ENCODE peak calls at places on chromosomes 5 and 9, in ten cellular contexts. D is left ventricle myocardium inferior, L is lung, V is dorsolateral prefrontal cortex, C is sigmoid colon, R is pancreas, M is small intestine, P is PC-9, T is uterus, U is HL-60. K is an unnamed sample.
A peak's percentile ranks its signal among the peaks of the same experiment; 100 is the strongest.

GRCh38 chr5:172686111-172686510 is 45.0 kb downstream of the NEURL1B start:
- DNase-seq in D (no peak), L (no peak), V (no peak), C (no peak), R (no peak), M (no peak), P (peak; percentile 25), T (no peak), U (no peak), K (no peak)

GRCh38 chr9:135581636-135582426 is 20.3 kb downstream of the PAEP start:
- DNase-seq in D (no peak), L (no peak), V (no peak), C (no peak), R (no peak), M (no peak), P (no peak), T (no peak), U (no peak), K (no peak)

GRCh38 chr5:164475339-164475977 is 970.0 kb downstream of the MAT2B start:
- DNase-seq in D (no peak), L (no peak), V (no peak), C (no peak), R (no peak), M (peak; percentile 11), P (no peak), T (no peak), U (no peak), K (no peak)

GRCh38 chr5:112757468-112758208 is 20.0 kb downstream of the APC start:
- DNase-seq in D (no peak), L (no peak), V (no peak), C (no peak), R (no peak), M (peak; percentile 66), P (peak; percentile 1), T (no peak), U (peak; percentile 11), K (no peak)

GRCh38 chr9:13648676-13649075 is 369.2 kb upstream of the MPDZ start:
- DNase-seq in D (no peak), L (no peak), V (no peak), C (no peak), R (no peak), M (no peak), P (no peak), T (no peak), U (no peak), K (no peak)

GRCh38 chr5:178279723-178280438 is 47.3 kb upstream of the PHYKPL start:
- DNase-seq in D (peak; percentile 87), L (peak; percentile 90), V (peak; percentile 94), C (peak; percentile 91), R (peak; percentile 70), M (peak; percentile 65), P (peak; percentile 81), T (peak; percentile 76), U (peak; percentile 66), K (peak; percentile 65)

GRCh38 chr9:101999441-101999840 is 261.0 kb upstream of the GRIN3A start:
- DNase-seq in D (no peak), L (no peak), V (no peak), C (no peak), R (no peak), M (no peak), P (no peak), T (no peak), U (no peak), K (no peak)

GRCh38 chr5:173922527-173922926 is 34.4 kb downstream of the CPEB4 start:
- DNase-seq in D (no peak), L (no peak), V (no peak), C (no peak), R (no peak), M (no peak), P (no peak), T (no peak), U (no peak), K (no peak)

GRCh38 chr9:125472926-125473701 is 211.5 kb downstream of the GAPVD1 start:
- DNase-seq in D (peak; percentile 34), L (peak; percentile 32), V (no peak), C (peak; percentile 79), R (no peak), M (no peak), P (no peak), T (peak; percentile 64), U (no peak), K (no peak)

GRCh38 chr5:151255621-151256286 is 2.8 kb downstream of the GM2A start:
- DNase-seq in D (no peak), L (no peak), V (no peak), C (no peak), R (no peak), M (no peak), P (no peak), T (no peak), U (peak; percentile 57), K (no peak)

GRCh38 chr5:56440871-56441740 is 208.0 kb upstream of the ANKRD55 start:
- DNase-seq in D (no peak), L (no peak), V (no peak), C (no peak), R (no peak), M (peak; percentile 5), P (peak; percentile 29), T (no peak), U (peak; percentile 1), K (peak; percentile 12)

GRCh38 chr5:149500922-149501582 is 50.2 kb downstream of the CSNK1A1 start:
- DNase-seq in D (no peak), L (no peak), V (no peak), C (no peak), R (no peak), M (no peak), P (no peak), T (no peak), U (no peak), K (no peak)

GRCh38 chr5:174724484-174725260 is at the start of gene MSX2:
- DNase-seq in D (peak; percentile 89), L (peak; percentile 85), V (peak; percentile 37), C (peak; percentile 92), R (peak; percentile 86), M (peak; percentile 84), P (no peak), T (peak; percentile 72), U (no peak), K (peak; percentile 77)

GRCh38 chr5:170100051-170100943 is 5.4 kb upstream of the FOXI1 start:
- DNase-seq in D (peak; percentile 57), L (peak; percentile 77), V (peak; percentile 73), C (peak; percentile 84), R (peak; percentile 37), M (peak; percentile 50), P (peak; percentile 81), T (peak; percentile 52), U (peak; percentile 78), K (peak; percentile 8)

GRCh38 chr5:150589791-150590601 is 50.5 kb upstream of the SYNPO start:
- DNase-seq in D (peak; percentile 78), L (peak; percentile 56), V (no peak), C (peak; percentile 92), R (peak; percentile 70), M (peak; percentile 73), P (no peak), T (peak; percentile 87), U (no peak), K (peak; percentile 56)

GRCh38 chr5:107655836-107656235 is 14.9 kb downstream of the EFNA5 start:
- DNase-seq in D (no peak), L (no peak), V (no peak), C (no peak), R (no peak), M (no peak), P (no peak), T (no peak), U (no peak), K (no peak)

DNA sequence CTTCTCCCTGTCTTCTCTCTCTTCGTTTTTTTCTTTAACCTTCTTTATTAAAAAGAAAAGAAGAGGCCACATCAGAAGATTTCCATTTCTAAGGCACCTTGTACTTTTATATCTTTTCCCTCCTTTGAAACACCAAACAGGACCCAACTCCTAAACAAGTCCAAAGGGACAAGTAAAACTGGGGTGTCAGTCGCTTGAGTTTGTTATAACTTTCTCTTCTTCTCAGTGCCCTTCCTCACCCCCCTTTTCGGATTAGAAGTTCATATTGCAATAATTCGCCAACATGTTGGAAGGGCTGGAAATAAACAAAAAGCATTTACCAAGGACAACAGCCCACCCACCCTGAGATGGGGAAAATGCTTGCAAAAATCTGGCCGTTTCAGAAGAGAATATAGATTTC is 148.9 kb upstream of the KLF4 start:
- DNase-seq in D (no peak), L (no peak), V (no peak), C (no peak), R (no peak), M (no peak), P (no peak), T (no peak), U (no peak), K (no peak)
- H3K27me3 ChIP-seq in D (no peaks in the 10 kb centered on the region), L (no peaks in the 10 kb centered on the region), V (no peaks in the 10 kb centered on the region), C (no peaks in the 10 kb centered on the region), R (no peaks in the 10 kb centered on the region), M (no peaks in the 10 kb centered on the region), P (no peaks in the 10 kb centered on the region), T (no peaks in the 10 kb centered on the region), U (no peaks in the 10 kb centered on the region), K (no peaks in the 10 kb centered on the region)

GRCh38 chr9:118423021-118423420 is 718.8 kb downstream of the TLR4 start:
- DNase-seq in D (no peak), L (no peak), V (no peak), C (no peak), R (no peak), M (peak; percentile 46), P (no peak), T (no peak), U (no peak), K (no peak)
- H3K27ac ChIP-seq in D (no peak overlapping the region), L (no peak overlapping the region), V (no peak overlapping the region), C (no peak overlapping the region), R (no peak overlapping the region), M (peak overlapping the region; percentile 41), P (no peak overlapping the region), T (no peak overlapping the region), U (no peak overlapping the region), K (no peak overlapping the region)

GRCh38 chr9:70318002-70318401 is 59.2 kb downstream of the SMC5 start:
- DNase-seq in D (no peak), L (no peak), V (no peak), C (no peak), R (no peak), M (no peak), P (no peak), T (no peak), U (no peak), K (no peak)

GRCh38 chr9:70324963-70325362 is 66.2 kb downstream of the SMC5 start:
- DNase-seq in D (no peak), L (no peak), V (no peak), C (no peak), R (no peak), M (no peak), P (no peak), T (no peak), U (no peak), K (no peak)

DNA sequence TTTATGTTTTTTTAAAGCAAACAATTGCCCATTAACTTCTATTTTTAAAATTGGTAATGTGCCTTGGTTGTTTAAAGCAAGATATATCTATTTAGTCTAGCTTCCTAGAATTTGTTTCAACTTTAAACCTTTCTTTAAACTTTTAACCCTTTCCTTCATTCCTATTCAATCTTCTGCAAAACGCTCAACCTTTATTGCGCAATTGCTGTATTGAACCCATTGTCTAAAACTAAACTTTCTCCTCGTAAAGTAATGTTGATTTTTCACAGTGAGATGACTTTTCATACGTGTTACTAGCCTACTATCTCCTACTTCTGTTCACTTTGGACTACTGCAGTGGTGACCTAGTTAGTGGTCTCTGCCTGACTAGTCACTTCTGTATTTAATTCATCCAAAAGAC is 63.3 kb downstream of the SMC5 start:
- DNase-seq in D (no peak), L (no peak), V (no peak), C (no peak), R (no peak), M (no peak), P (no peak), T (no peak), U (no peak), K (no peak)
- H3K27me3 ChIP-seq in D (no peaks in the 10 kb centered on the region), L (no peaks in the 10 kb centered on the region), V (no peaks in the 10 kb centered on the region), C (no peaks in the 10 kb centered on the region), R (no peaks in the 10 kb centered on the region), M (no peaks in the 10 kb centered on the region), P (no peaks in the 10 kb centered on the region), T (no peaks in the 10 kb centered on the region), U (no peaks in the 10 kb centered on the region), K (no peaks in the 10 kb centered on the region)

GRCh38 chr5:60102961-60103683 is 209.6 kb upstream of the PDE4D start:
- DNase-seq in D (no peak), L (no peak), V (no peak), C (no peak), R (no peak), M (no peak), P (no peak), T (no peak), U (no peak), K (no peak)
- H3K27ac ChIP-seq in D (no peak overlapping the region), L (no peak overlapping the region), V (no peak overlapping the region), C (no peak overlapping the region), R (no peak overlapping the region), M (no peak overlapping the region), P (no peak overlapping the region), T (no peak overlapping the region), U (no peak overlapping the region), K (no peak overlapping the region)

K was measured in gastrocnemius medialis.